ENCODE peak calls at places on chromosome 6, in four cellular contexts. D is K562, X is IMR-90, M is GM12878. H is an unnamed sample.

GRCh38 chr6:127439718-127440117 is 19.5 kb downstream of the KIAA0408 start:
- DNase-seq in X (no peak), D (no peak), M (no peak), H (no peak)

GRCh38 chr6:131890091-131890490 is 61.1 kb downstream of the CCN2 start:
- DNase-seq in M (no peak), D (no peak), X (no peak), H (no peak)

GRCh38 chr6:3125832-3126231 is 7.3 kb downstream of the BPHL start:
- DNase-seq in D (peak), M (no peak), X (no peak), H (no peak)

GRCh38 chr6:90374201-90374600 is 77.6 kb upstream of the BACH2 start:
- DNase-seq in D (no peak), X (no peak), M (no peak), H (no peak)

GRCh38 chr6:48568856-48569255 is 457.9 kb upstream of the PTCHD4 start:
- DNase-seq in D (no peak), M (no peak), X (no peak), H (no peak)

GRCh38 chr6:31130751-31131150 is 8.1 kb downstream of the PSORS1C2 start:
- DNase-seq in X (no peak), D (no peak), M (no peak), H (no peak)

GRCh38 chr6:90442366-90442765 is 144.5 kb downstream of the MAP3K7 start:
- DNase-seq in M (no peak), D (no peak), X (peak), H (no peak)

GRCh38 chr6:37182736-37183590 is 13.0 kb downstream of the PIM1 start:
- DNase-seq in M (peak), X (no peak), D (peak), H (no peak)

GRCh38 chr6:156313037-156313436 is 464.1 kb upstream of the ARID1B start:
- DNase-seq in D (no peak), M (no peak), X (no peak), H (no peak)

GRCh38 chr6:130503146-130503545 is 137.3 kb downstream of the TMEM200A start:
- DNase-seq in M (no peak), D (no peak), X (peak), H (no peak)

GRCh38 chr6:154480144-154480639 is 30.3 kb downstream of the CNKSR3 start:
- DNase-seq in D (no peak), M (no peak), X (no peak), H (no peak)

GRCh38 chr6:53287336-53288225 is 61.2 kb downstream of the ELOVL5 start:
- DNase-seq in X (no peak), D (no peak), M (no peak), H (no peak)
- TF ChIP-seq ELK1 in X (no peak), D (no peak), M (no peak), H (no peak)

DNA sequence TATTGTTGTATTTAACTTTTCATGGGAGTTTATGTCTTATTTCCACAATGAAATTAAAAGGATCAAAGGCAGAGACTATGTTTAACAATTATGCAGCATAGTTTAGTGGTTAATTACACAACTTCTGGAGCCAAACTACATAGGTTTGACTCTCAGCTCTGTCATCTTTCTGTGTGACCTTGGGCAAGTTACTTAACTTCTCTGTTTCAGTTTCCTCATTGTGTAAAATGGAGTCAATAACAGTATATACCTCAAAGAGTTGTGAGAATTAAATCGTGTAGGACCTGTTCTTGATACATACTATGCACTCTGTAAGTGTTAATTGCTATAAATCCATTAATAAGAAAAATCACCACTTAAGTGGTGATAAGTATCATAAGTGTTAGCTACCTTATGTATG is 48.3 kb downstream of the BTBD9 start:
- DNase-seq in M (no peak), X (no peak), D (no peak), H (no peak)
- H3K4me2 ChIP-seq in M (no peak), X (no peak), D (no peak), H (no peak)

GRCh38 chr6:7080311-7080710 is 27.4 kb upstream of the RREB1 start:
- DNase-seq in M (no peak), X (no peak), D (no peak), H (no peak)
- TF ChIP-seq ELK1 in M (no peak), X (no peak), D (no peak), H (no peak)

GRCh38 chr6:149844480-149844879 is 19.7 kb downstream of the LRP11 start:
- DNase-seq in D (no peak), M (no peak), X (no peak), H (no peak)

GRCh38 chr6:149851461-149851860 is 12.7 kb downstream of the LRP11 start:
- DNase-seq in M (no peak), X (peak), D (no peak), H (no peak)

GRCh38 chr6:149845549-149845948 is 18.6 kb downstream of the LRP11 start:
- DNase-seq in D (no peak), X (no peak), M (no peak), H (no peak)

GRCh38 chr6:149846321-149846720 is 17.8 kb downstream of the LRP11 start:
- DNase-seq in D (peak), X (peak), M (no peak), H (peak)

GRCh38 chr6:149847943-149848267 is 16.3 kb downstream of the LRP11 start:
- DNase-seq in D (no peak), X (no peak), M (no peak), H (no peak)
- H3K4me2 ChIP-seq in D (no peak), X (peak), M (no peak), H (peak)

GRCh38 chr6:75272145-75272840 is 12.3 kb downstream of the TMEM30A start:
- DNase-seq in M (no peak), X (peak), D (no peak), H (no peak)
- TF ChIP-seq ELK1 in M (no peak), X (no peak), D (no peak), H (no peak)